ENCODE peak calls at places on chromosomes 5 and 9, in ten cellular contexts. A, T, B, L, K, C, N, I, Y and W are unnamed samples.

GRCh38 chr9:134303601-134304000 is 22.7 kb upstream of the RXRA start:
- DNase-seq in K (no peak), Y (no peak), B (no peak), C (no peak), N (no peak), L (no peak), T (no peak), I (no peak), A (no peak), W (no peak)

GRCh38 chr5:72817076-72817476 is 615 bp downstream of the TNPO1 start:
- DNase-seq in B (peak; percentile 3), L (peak; percentile 69), C (no peak), A (peak; percentile 70), Y (no peak), I (peak; percentile 61), T (peak; percentile 67), N (no peak), K (peak; percentile 7), W (peak; percentile 52)

GRCh38 chr5:55933377-55934116 is 61.2 kb downstream of the IL6ST start:
- DNase-seq in C (no peak), Y (no peak), K (no peak), B (no peak), N (no peak), I (no peak), L (no peak), A (no peak), T (no peak), W (no peak)

GRCh38 chr5:62192958-62193357 is 113.0 kb upstream of the KIF2A start:
- DNase-seq in N (no peak), K (no peak), B (no peak), Y (no peak), T (no peak), A (no peak), C (no peak), I (no peak), L (no peak), W (no peak)

GRCh38 chr9:127116088-127116726 is 6.2 kb downstream of the ANGPTL2 start:
- DNase-seq in T (no peak), K (no peak), B (no peak), A (no peak), N (no peak), C (no peak), Y (no peak), I (peak; percentile 47), L (no peak), W (no peak)

GRCh38 chr5:128155793-128156192 is 72.2 kb downstream of the SLC12A2 start:
- DNase-seq in N (no peak), B (no peak), C (no peak), Y (no peak), L (no peak), A (no peak), K (no peak), T (no peak), I (no peak), W (no peak)

GRCh38 chr5:133564921-133565565 is 47.3 kb downstream of the FSTL4 start:
- DNase-seq in B (no peak), Y (no peak), N (no peak), I (no peak), K (no peak), L (no peak), T (no peak), A (no peak), C (no peak), W (no peak)

GRCh38 chr5:90878549-90879196 is 320.1 kb downstream of the ADGRV1 start:
- DNase-seq in N (no peak), C (no peak), B (no peak), L (peak; percentile 83), T (no peak), A (no peak), I (peak; percentile 61), Y (no peak), K (no peak), W (no peak)

GRCh38 chr9:126459965-126460843 is 133.6 kb downstream of the MVB12B start:
- DNase-seq in T (no peak), N (no peak), A (no peak), K (no peak), Y (no peak), B (no peak), L (no peak), I (no peak), C (no peak), W (no peak)

GRCh38 chr9:96251451-96251850 is 50.5 kb downstream of the HSD17B3 start:
- DNase-seq in N (no peak), B (no peak), C (no peak), A (no peak), K (no peak), Y (no peak), L (peak; percentile 16), T (no peak), I (peak; percentile 20), W (no peak)

GRCh38 chr9:137129089-137129455 is 9.9 kb upstream of the GRIN1 start:
- DNase-seq in T (peak; percentile 50), B (no peak), C (no peak), L (peak; percentile 32), K (no peak), I (no peak), Y (no peak), A (peak; percentile 49), N (no peak), W (peak; percentile 51)

GRCh38 chr5:159749146-159749545 is 167.1 kb upstream of the ADRA1B start:
- DNase-seq in T (no peak), Y (no peak), I (no peak), K (no peak), N (no peak), C (no peak), A (no peak), B (no peak), L (no peak), W (no peak)

GRCh38 chr5:98905857-98906688 is 22.7 kb downstream of the CHD1 start:
- DNase-seq in I (peak; percentile 50), Y (no peak), C (peak; percentile 22), K (no peak), N (no peak), B (no peak), A (peak; percentile 60), L (peak; percentile 33), T (peak; percentile 22), W (no peak)

GRCh38 chr9:91845839-91846238 is 104.2 kb downstream of the ROR2 start:
- DNase-seq in A (no peak), K (no peak), L (no peak), N (no peak), I (peak; percentile 5), Y (no peak), C (no peak), T (no peak), B (no peak), W (no peak)

GRCh38 chr9:108021311-108021710 is 531.7 kb upstream of the KLF4 start:
- DNase-seq in Y (no peak), I (no peak), K (no peak), T (no peak), C (no peak), N (no peak), L (no peak), B (no peak), A (no peak), W (no peak)

GRCh38 chr9:122333169-122333808 is 37.5 kb upstream of the PTGS1 start:
- DNase-seq in L (no peak), T (no peak), K (no peak), B (no peak), C (no peak), A (no peak), Y (no peak), N (no peak), I (no peak), W (no peak)

GRCh38 chr9:136760424-136760823 is 2.4 kb upstream of the LCN8 start:
- DNase-seq in B (no peak), C (no peak), Y (no peak), L (no peak), T (no peak), A (no peak), K (no peak), I (no peak), N (no peak), W (no peak)

GRCh38 chr9:129630967-129631672 is 5.2 kb downstream of the NTMT1 start:
- DNase-seq in I (peak; percentile 84), L (peak; percentile 61), B (no peak), T (no peak), K (no peak), Y (no peak), A (no peak), N (no peak), C (no peak), W (no peak)

GRCh38 chr5:159100022-159100927 is 559 bp upstream of the EBF1 start:
- DNase-seq in N (peak; percentile 94), L (peak; percentile 89), C (peak; percentile 90), B (peak; percentile 66), A (peak; percentile 95), K (peak; percentile 7), T (peak; percentile 94), Y (peak; percentile 59), I (peak; percentile 87), W (peak; percentile 94)

GRCh38 chr5:180618830-180619562 is 27.7 kb upstream of the SCGB3A1 start:
- DNase-seq in C (peak; percentile 26), A (no peak), I (no peak), B (no peak), K (no peak), T (peak; percentile 91), Y (peak; percentile 14), L (peak; percentile 69), N (peak; percentile 76), W (peak; percentile 81)

GRCh38 chr5:141135718-141136266 is 786 bp downstream of the PCDHB5 start:
- DNase-seq in Y (no peak), A (no peak), B (no peak), L (no peak), N (no peak), T (no peak), K (no peak), I (no peak), C (no peak), W (no peak)

GRCh38 chr5:172102913-172103629 is 85.0 kb downstream of the STK10 start:
- DNase-seq in K (peak; percentile 64), C (no peak), I (peak; percentile 99), N (no peak), L (peak; percentile 98), B (no peak), A (no peak), Y (no peak), T (no peak), W (peak; percentile 73)

GRCh38 chr9:12955510-12956163 is 180.8 kb downstream of the LURAP1L start:
- DNase-seq in T (no peak), Y (no peak), I (peak; percentile 35), A (no peak), L (no peak), C (no peak), B (no peak), K (no peak), N (peak; percentile 52), W (no peak)

GRCh38 chr5:83530186-83530585 is 58.6 kb downstream of the VCAN start:
- DNase-seq in L (peak; percentile 44), K (no peak), T (no peak), Y (no peak), A (no peak), C (no peak), I (peak; percentile 30), B (no peak), N (no peak), W (no peak)

GRCh38 chr5:39501403-39501802 is 76.6 kb upstream of the DAB2 start:
- DNase-seq in K (no peak), A (no peak), L (peak; percentile 76), Y (no peak), C (no peak), I (peak; percentile 86), T (no peak), N (no peak), B (no peak), W (no peak)

GRCh38 chr9:131677445-131678180 is 62.3 kb downstream of the RAPGEF1 start:
- DNase-seq in L (peak; percentile 73), I (peak; percentile 88), K (no peak), B (no peak), T (peak; percentile 39), Y (no peak), C (no peak), N (no peak), A (peak; percentile 83), W (no peak)

GRCh38 chr9:128987800-128988199 is 40.3 kb downstream of the NUP188 start:
- DNase-seq in B (no peak), N (no peak), L (peak; percentile 81), Y (no peak), A (no peak), I (peak; percentile 85), K (no peak), T (no peak), C (no peak), W (no peak)

GRCh38 chr9:104322581-104322980 is 181.5 kb upstream of the OR13F1 start:
- DNase-seq in K (no peak), N (no peak), T (no peak), L (no peak), Y (no peak), I (no peak), A (no peak), C (no peak), B (no peak), W (no peak)